ENCODE peak calls at places on chromosomes 5 and 9, in seven cellular contexts. S is left ventricle myocardium inferior; M is ovary; E is CD4-positive, alpha-beta memory T cell; Y is kidney; F is PC-3; B is heart left ventricle. X is an unnamed sample. For H3K36me3 and H3K4me1, the result is how much of the 10 kb centered on the place peaks cover.

GRCh38 chr5:669111-669841 is 23.9 kb downstream of the TPPP start:
- DNase-seq in F (no peak), S (no peak), B (peak), Y (peak), E (no peak), M (peak), X (no peak)

GRCh38 chr9:134291961-134292871 is 34.0 kb upstream of the RXRA start:
- DNase-seq in Y (peak), F (no peak), M (no peak), E (no peak), S (peak), B (no peak), X (no peak)

GRCh38 chr9:28883209-28883608 is 1309.9 kb upstream of the C9orf72 start:
- DNase-seq in Y (no peak), B (no peak), S (no peak), F (no peak), E (no peak), M (no peak), X (no peak)

GRCh38 chr5:136631176-136631575 is 265.8 kb upstream of the TRPC7 start:
- DNase-seq in Y (no peak), E (no peak), B (no peak), S (no peak), F (peak), M (no peak), X (no peak)

GRCh38 chr5:11384441-11385250 is 519.6 kb downstream of the CTNND2 start:
- DNase-seq in B (no peak), S (no peak), F (peak), M (peak), E (no peak), Y (peak), X (no peak)

GRCh38 chr9:125238915-125239446 is 2.2 kb downstream of the HSPA5 start:
- DNase-seq in S (no peak), B (no peak), E (no peak), F (no peak), M (no peak), Y (no peak), X (no peak)

GRCh38 chr9:111743275-111743674 is 51.5 kb downstream of the SHOC1 start:
- DNase-seq in E (no peak), M (no peak), Y (no peak), F (peak), S (no peak), B (no peak), X (no peak)

GRCh38 chr5:7208911-7209310 is 187.0 kb upstream of the ADCY2 start:
- DNase-seq in S (no peak), Y (no peak), F (no peak), B (no peak), E (no peak), M (no peak), X (no peak)

GRCh38 chr5:116068028-116068632 is 16.7 kb upstream of the COMMD10 start:
- DNase-seq in S (no peak), B (no peak), M (peak), Y (no peak), F (peak), E (peak), X (no peak)

GRCh38 chr5:172939045-172939444 is 20.2 kb upstream of the RPL26L1 start:
- DNase-seq in E (no peak), F (peak), S (no peak), M (no peak), B (no peak), Y (peak), X (no peak)

GRCh38 chr5:39394946-39395345 is 29.8 kb downstream of the DAB2 start:
- DNase-seq in S (no peak), B (no peak), Y (no peak), F (peak), M (no peak), E (no peak), X (no peak)

GRCh38 chr5:27015758-27016157 is 22.6 kb downstream of the CDH9 start:
- DNase-seq in B (no peak), S (no peak), Y (no peak), E (no peak), F (peak), M (no peak), X (no peak)

GRCh38 chr5:137613554-137614265 is 114.6 kb upstream of the SPOCK1 start:
- DNase-seq in Y (no peak), E (no peak), B (no peak), F (peak), M (no peak), S (no peak), X (no peak)

GRCh38 chr9:133490865-133491655 is 12.2 kb upstream of the SLC2A6 start:
- DNase-seq in Y (peak), E (no peak), F (no peak), M (no peak), B (no peak), S (no peak), X (no peak)

GRCh38 chr5:171957591-171958251 is 48.7 kb downstream of the FBXW11 start:
- DNase-seq in B (no peak), M (no peak), Y (no peak), F (no peak), E (peak), S (no peak), X (peak)

GRCh38 chr9:134340475-134341186 is 14.4 kb downstream of the RXRA start:
- DNase-seq in B (peak), M (no peak), F (no peak), Y (no peak), E (no peak), S (peak), X (no peak)

GRCh38 chr9:116095403-116095802 is 58.2 kb upstream of the PAPPA start:
- DNase-seq in F (no peak), B (no peak), M (no peak), E (no peak), S (no peak), Y (no peak), X (no peak)

GRCh38 chr5:55177078-55177477 is 4.1 kb upstream of the CDC20B start:
- DNase-seq in S (no peak), M (no peak), Y (no peak), B (no peak), F (no peak), E (no peak), X (no peak)
- H3K4me3 ChIP-seq in S (no peak), M (no peak), Y (no peak), B (no peak), F (peak), E (no peak), X (no peak)

GRCh38 chr5:75685141-75685540 is 32.1 kb downstream of the POC5 start:
- DNase-seq in E (no peak), Y (peak), B (no peak), S (no peak), F (no peak), M (no peak), X (no peak)
- H3K36me3 ChIP-seq in E (under half), Y (under half), B (under half), S (under half), F (under half), M (under half), X (under half)

DNA sequence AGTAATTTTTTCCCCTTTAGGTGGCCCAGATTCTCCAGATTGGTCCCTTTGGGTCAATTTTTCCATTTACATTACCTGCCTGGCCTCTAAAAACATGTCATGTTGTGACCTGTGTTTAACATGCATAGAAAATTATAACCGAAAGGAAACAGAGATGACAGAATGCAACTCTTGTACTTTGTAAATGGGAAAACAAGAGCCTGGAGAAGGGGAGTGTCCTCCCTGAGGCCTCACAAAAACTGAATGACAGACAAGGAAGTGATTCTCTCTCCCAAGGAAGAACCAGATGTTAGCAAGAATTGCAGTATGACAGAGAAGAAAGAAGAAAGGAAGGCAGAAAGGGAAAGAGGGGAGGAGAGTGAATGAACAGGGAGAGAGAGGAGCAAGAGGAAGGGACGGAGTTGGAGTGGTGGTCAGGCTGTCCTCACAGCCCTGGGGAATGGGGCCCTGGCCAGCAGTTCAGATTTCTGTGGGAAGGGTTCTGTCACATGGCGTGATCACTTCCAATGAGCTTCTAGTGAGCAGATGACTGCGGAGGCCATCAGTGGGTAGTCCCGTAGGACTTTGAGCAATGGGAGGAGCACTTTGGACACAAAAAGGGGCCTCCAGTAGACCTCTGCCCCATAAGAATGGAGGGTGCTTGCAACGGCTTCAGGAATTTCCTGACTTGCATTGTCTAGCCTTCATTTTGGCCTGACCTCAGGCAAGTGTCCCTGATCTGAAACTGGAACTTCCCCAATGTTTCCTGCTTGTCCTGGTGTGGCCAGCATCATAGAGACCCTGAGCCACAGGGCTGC is 31.6 kb downstream of the ABLIM3 start:
- DNase-seq in F (peak), B (no peak), S (no peak), Y (no peak), E (no peak), M (no peak), X (no peak)
- H3K4me1 ChIP-seq in F (under half), B (under half), S (half or more), Y (under half), E (under half), M (under half), X (under half)

GRCh38 chr5:180467576-180467975 is 26.6 kb upstream of the CNOT6 start:
- DNase-seq in B (no peak), Y (no peak), E (no peak), M (no peak), F (no peak), S (no peak), X (no peak)
- H3K4me3 ChIP-seq in B (no peak), Y (no peak), E (no peak), M (no peak), F (no peak), S (no peak), X (no peak)

GRCh38 chr5:5456858-5457257 is 34.4 kb downstream of the ICE1 start:
- DNase-seq in S (no peak), B (no peak), F (no peak), M (no peak), E (no peak), Y (no peak), X (no peak)
- H3K36me3 ChIP-seq in S (half or more), B (half or more), F (half or more), M (under half), E (under half), Y (under half), X (half or more)

GRCh38 chr5:131659290-131659689 is 24.3 kb upstream of the RAPGEF6 start:
- DNase-seq in E (no peak), S (no peak), F (no peak), B (no peak), M (no peak), Y (no peak), X (no peak)

GRCh38 chr5:131654309-131654708 is 19.3 kb upstream of the RAPGEF6 start:
- DNase-seq in E (no peak), M (no peak), S (no peak), B (no peak), Y (no peak), F (no peak), X (no peak)

GRCh38 chr5:131664929-131665328 is 29.9 kb upstream of the RAPGEF6 start:
- DNase-seq in F (no peak), S (no peak), B (no peak), E (no peak), M (no peak), Y (no peak), X (no peak)

GRCh38 chr5:131661931-131662330 is 26.9 kb upstream of the RAPGEF6 start:
- DNase-seq in F (no peak), Y (no peak), E (no peak), B (no peak), S (no peak), M (no peak), X (no peak)

GRCh38 chr5:131659841-131660240 is 24.8 kb upstream of the RAPGEF6 start:
- DNase-seq in E (no peak), M (no peak), F (no peak), S (no peak), Y (no peak), B (no peak), X (no peak)
- H3K4me1 ChIP-seq in E (under half), M (under half), F (under half), S (under half), Y (under half), B (under half), X (under half)

DNA sequence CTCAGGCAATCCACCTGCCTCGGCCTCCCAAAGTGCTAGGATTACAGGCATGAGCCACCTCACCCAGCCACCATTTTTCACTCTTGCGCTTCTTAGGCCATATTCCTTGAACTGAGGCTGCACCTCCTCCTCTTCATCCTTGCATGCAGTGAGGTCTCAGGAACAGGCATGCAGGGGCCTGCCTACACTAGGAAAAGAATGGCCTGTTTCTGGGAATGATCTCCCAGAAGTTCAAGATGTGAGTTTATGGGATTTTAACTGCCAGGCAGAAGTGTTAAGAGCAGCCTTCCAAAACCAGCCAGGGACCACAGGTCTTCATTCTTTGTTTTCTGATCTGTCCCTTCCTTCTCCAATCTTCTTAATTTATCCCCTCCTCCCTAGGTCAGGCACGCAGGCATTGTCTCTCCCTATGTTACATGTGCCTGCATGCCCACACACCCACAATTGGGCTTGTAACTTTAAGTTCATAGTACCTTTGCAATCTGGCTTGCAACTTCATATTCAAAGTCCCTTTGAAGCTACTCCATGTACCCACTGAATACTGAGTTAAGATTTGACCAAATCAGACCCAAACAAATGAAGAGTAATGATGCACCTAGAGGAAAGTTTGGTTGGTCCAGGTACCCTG is 10.5 kb upstream of the HSPA4 start:
- DNase-seq in M (no peak), S (no peak), E (no peak), Y (no peak), F (no peak), B (no peak), X (no peak)
- H3K4me3 ChIP-seq in M (no peak), S (no peak), E (no peak), Y (no peak), F (no peak), B (no peak), X (no peak)

DNA sequence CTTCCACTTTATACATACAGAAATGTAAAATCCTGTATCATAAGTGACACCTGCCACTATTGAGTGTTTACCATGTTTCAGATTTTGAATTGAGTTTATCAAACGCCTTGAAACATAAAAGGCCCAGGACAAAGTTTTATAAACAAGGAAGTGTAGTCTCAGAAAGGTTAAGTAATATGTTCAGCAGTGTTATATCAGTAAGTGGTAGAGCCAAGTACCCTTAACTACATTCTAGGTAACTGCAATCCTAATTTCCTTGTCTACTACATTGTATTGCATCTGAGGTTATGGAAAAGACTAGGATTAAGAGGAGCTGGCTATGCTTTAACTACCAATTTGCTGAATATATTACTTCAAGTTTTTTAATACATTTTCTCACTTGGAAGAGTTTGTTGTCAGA is 641.6 kb downstream of the LRRC70 start:
- DNase-seq in S (no peak), M (no peak), E (no peak), F (no peak), B (no peak), Y (no peak), X (no peak)
- H3K36me3 ChIP-seq in S (under half), M (under half), E (under half), F (under half), B (under half), Y (under half), X (under half)

GRCh38 chr9:96067551-96068076 is 192.1 kb downstream of the ERCC6L2 start:
- DNase-seq in M (no peak), Y (no peak), S (no peak), E (no peak), F (no peak), B (no peak), X (no peak)
- H3K4me1 ChIP-seq in M (under half), Y (under half), S (under half), E (under half), F (under half), B (under half), X (under half)

DNA sequence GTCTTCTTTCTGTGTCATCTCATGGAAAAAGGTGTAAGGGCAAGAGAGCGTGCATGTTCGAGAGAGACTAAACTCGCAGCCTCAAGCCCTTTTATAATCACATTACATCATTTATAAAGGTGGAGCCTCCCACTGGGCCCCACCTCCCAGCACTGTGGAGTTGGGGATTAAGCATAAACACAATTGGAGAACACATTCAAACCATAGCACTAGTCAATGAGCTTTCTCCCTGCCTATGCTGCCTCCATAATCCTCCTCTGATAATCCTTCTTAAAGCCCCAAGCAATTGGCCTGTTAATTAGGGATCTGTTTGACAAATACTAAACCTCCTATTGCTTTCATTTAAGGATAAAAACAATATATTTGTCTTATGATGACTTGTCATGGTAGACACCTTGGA is 99.6 kb downstream of the NMUR2 start:
- DNase-seq in E (no peak), M (no peak), B (no peak), F (no peak), Y (no peak), S (no peak), X (no peak)
- H3K4me3 ChIP-seq in E (no peak), M (no peak), B (no peak), F (no peak), Y (no peak), S (no peak), X (no peak)